ENCODE peak calls at places on chromosomes 13 and 19, in eight cellular contexts. M is hepatocyte, F is GM20000, S is neural crest cell, V is pancreas, G is right lobe of liver, A is AG04449, D is PC-3. K is an unnamed sample.

GRCh38 chr13:27708325-27708724 is 84.0 kb upstream of the GSX1 start:
- DNase-seq in S (no peak), A (no peak), G (no peak), M (no peak), F (no peak), D (no peak), V (no peak), K (peak)

GRCh38 chr19:35346193-35347052 is 1.3 kb upstream of the FFAR1 start:
- DNase-seq in M (no peak), G (no peak), S (no peak), V (no peak), A (no peak), D (no peak), F (peak), K (no peak)

GRCh38 chr13:44815507-44816074 is 173.7 kb downstream of the NUFIP1 start:
- DNase-seq in A (peak), D (peak), G (no peak), S (no peak), F (peak), V (peak), M (peak), K (peak)

GRCh38 chr13:89066868-89067466 is 1395.8 kb downstream of the SLITRK5 start:
- DNase-seq in A (no peak), V (peak), F (peak), D (peak), S (peak), G (no peak), M (peak), K (peak)

GRCh38 chr13:111384441-111385181 is 64.2 kb downstream of the TEX29 start:
- DNase-seq in M (no peak), V (no peak), D (no peak), F (no peak), A (no peak), S (no peak), G (no peak), K (no peak)

GRCh38 chr13:42328672-42329071 is 56.7 kb downstream of the AKAP11 start:
- DNase-seq in M (no peak), G (no peak), D (no peak), A (no peak), V (no peak), S (no peak), F (no peak), K (no peak)

GRCh38 chr19:18368504-18369222 is 17.3 kb upstream of the GDF15 start:
- DNase-seq in G (no peak), S (peak), F (no peak), A (no peak), M (no peak), D (no peak), V (peak), K (no peak)

GRCh38 chr13:41588899-41589298 is 131.5 kb downstream of the RGCC start:
- DNase-seq in S (no peak), M (no peak), V (no peak), G (no peak), D (peak), F (no peak), A (peak), K (peak)

GRCh38 chr19:31342926-31343325 is 6.3 kb downstream of the TSHZ3 start:
- DNase-seq in M (no peak), F (no peak), D (no peak), A (no peak), G (no peak), S (no peak), V (no peak), K (no peak)

GRCh38 chr13:20116213-20116612 is 44.6 kb downstream of the GJA3 start:
- DNase-seq in D (no peak), A (no peak), S (no peak), M (no peak), G (no peak), F (no peak), V (no peak), K (no peak)

GRCh38 chr19:15248648-15249559 is 16.7 kb upstream of the EPHX3 start:
- DNase-seq in D (peak), G (peak), A (peak), F (no peak), S (no peak), M (peak), V (peak), K (peak)

GRCh38 chr19:46731007-46731501 is 14.1 kb upstream of the PRKD2 start:
- DNase-seq in M (no peak), S (no peak), F (no peak), V (no peak), A (peak), D (peak), G (no peak), K (peak)

GRCh38 chr13:51803422-51804294 is at the start of gene DHRS12:
- DNase-seq in D (peak), F (peak), A (no peak), M (peak), V (peak), S (peak), G (peak), K (peak)

GRCh38 chr19:12997225-12997966 is 2.1 kb downstream of the NFIX start:
- DNase-seq in A (no peak), F (no peak), S (no peak), M (no peak), D (no peak), V (no peak), G (no peak), K (no peak)

GRCh38 chr19:16457195-16457953 is 14.4 kb downstream of the EPS15L1 start:
- DNase-seq in M (no peak), V (no peak), F (no peak), S (peak), D (peak), G (peak), A (no peak), K (peak)

GRCh38 chr19:3499738-3500428 is 591 bp downstream of the DOHH start:
- DNase-seq in G (no peak), V (no peak), F (no peak), S (no peak), A (no peak), M (no peak), D (no peak), K (no peak)

GRCh38 chr13:25973085-25973484 is 78.7 kb downstream of the SHISA2 start:
- DNase-seq in V (no peak), S (no peak), D (no peak), A (no peak), F (no peak), M (no peak), G (no peak), K (no peak)

GRCh38 chr13:93769126-93769525 is 542.5 kb downstream of the GPC6 start:
- DNase-seq in D (no peak), M (no peak), S (no peak), G (no peak), A (no peak), V (no peak), F (no peak), K (no peak)

GRCh38 chr13:26037302-26037701 is 14.5 kb downstream of the SHISA2 start:
- DNase-seq in F (no peak), S (peak), V (no peak), A (no peak), G (no peak), M (no peak), D (peak), K (peak)

GRCh38 chr13:28704282-28704681 is 14.5 kb downstream of the SLC46A3 start:
- DNase-seq in F (no peak), V (no peak), G (no peak), S (no peak), A (no peak), D (no peak), M (no peak), K (no peak)

GRCh38 chr19:28466107-28467045 is 746.6 kb downstream of the UQCRFS1 start:
- DNase-seq in F (peak), A (no peak), G (peak), V (peak), M (peak), D (peak), S (peak), K (peak)

GRCh38 chr19:46951236-46951986 is 68.2 kb upstream of the NPAS1 start:
- DNase-seq in S (no peak), F (no peak), M (peak), V (no peak), D (peak), A (no peak), G (no peak), K (peak)

GRCh38 chr13:21231426-21231945 is 55.0 kb downstream of the MRPL57 start:
- DNase-seq in F (no peak), G (no peak), M (no peak), A (no peak), V (no peak), D (no peak), S (no peak), K (no peak)

GRCh38 chr13:99980201-99981114 is 1.1 kb upstream of the ZIC2 start:
- DNase-seq in A (no peak), F (peak), D (peak), G (peak), S (no peak), V (peak), M (peak), K (peak)
- TF ChIP-seq CTCF in A (no peak), F (peak), D (no peak), G (no peak), S (no peak), V (no peak), M (no peak), K (no peak)

GRCh38 chr19:6788896-6789295 is 16.4 kb downstream of the VAV1 start:
- DNase-seq in F (no peak), G (no peak), D (no peak), V (no peak), A (no peak), S (no peak), M (no peak), K (no peak)
- TF ChIP-seq CTCF in F (no peak), G (no peak), D (no peak), V (no peak), A (no peak), S (no peak), M (no peak), K (no peak)

DNA sequence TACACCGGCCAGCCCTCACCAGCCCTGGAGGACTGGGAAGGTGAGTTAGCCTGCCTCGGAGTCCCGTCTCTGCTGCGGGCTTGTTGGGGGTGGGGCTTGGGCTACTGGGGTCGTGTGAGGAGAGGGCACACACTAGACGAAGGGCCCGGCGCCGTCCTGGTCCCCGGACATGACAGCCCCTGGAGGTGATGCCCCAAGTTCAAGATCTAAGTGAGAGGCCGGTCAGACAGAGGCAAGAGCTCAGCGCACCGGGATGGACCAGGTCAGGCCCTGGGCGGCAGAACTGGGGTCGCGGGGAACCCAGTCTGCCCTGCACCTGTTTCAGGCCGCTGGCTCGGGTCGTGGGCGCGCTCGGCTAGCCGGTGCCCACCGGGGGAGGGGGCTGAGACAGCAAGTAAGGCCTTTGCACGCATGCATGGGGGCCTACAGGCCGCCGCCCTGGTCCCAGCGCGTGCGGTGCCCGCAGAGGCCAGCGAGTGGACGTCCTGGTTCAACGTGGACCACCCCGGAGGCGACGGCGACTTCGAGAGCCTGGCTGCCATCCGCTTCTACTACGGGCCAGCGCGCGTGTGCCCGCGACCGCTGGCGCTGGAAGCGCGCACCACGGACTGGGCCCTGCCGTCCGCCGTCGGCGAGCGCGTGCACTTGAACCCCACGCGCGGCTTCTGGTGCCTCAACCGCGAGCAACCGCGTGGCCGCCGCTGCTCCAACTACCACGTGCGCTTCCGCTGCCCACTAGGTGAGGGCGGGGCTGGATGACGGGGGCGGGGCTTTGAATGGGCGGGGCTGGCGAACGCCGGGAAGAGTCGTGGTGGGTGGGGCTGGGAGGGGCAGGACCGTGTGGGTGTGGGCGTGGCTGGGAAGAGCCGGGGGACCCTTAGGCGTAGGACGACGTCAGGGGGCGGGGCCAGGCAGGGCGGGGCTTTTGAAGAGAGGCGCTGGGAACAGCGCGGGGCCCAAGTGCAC is 2.0 kb downstream of the CILP2 start:
- DNase-seq in G (peak), F (peak), S (no peak), M (peak), V (peak), D (peak), A (no peak), K (no peak)
- TF ChIP-seq CTCF in G (no peak), F (no peak), S (no peak), M (no peak), V (no peak), D (no peak), A (no peak), K (no peak)

GRCh38 chr19:40667602-40668001 is 22.8 kb downstream of the NUMBL start:
- DNase-seq in D (no peak), S (no peak), G (no peak), F (no peak), M (no peak), A (no peak), V (no peak), K (no peak)

GRCh38 chr19:40662925-40663711 is 27.3 kb downstream of the NUMBL start:
- DNase-seq in A (no peak), S (peak), V (peak), F (peak), M (peak), D (peak), G (peak), K (peak)

GRCh38 chr19:40663712-40664692 is 26.4 kb downstream of the NUMBL start:
- DNase-seq in G (no peak), D (peak), F (peak), V (no peak), S (no peak), M (peak), A (no peak), K (peak)

GRCh38 chr19:40668991-40669614 is 21.3 kb downstream of the NUMBL start:
- DNase-seq in S (no peak), V (no peak), F (no peak), M (no peak), D (no peak), A (no peak), G (no peak), K (no peak)

DNA sequence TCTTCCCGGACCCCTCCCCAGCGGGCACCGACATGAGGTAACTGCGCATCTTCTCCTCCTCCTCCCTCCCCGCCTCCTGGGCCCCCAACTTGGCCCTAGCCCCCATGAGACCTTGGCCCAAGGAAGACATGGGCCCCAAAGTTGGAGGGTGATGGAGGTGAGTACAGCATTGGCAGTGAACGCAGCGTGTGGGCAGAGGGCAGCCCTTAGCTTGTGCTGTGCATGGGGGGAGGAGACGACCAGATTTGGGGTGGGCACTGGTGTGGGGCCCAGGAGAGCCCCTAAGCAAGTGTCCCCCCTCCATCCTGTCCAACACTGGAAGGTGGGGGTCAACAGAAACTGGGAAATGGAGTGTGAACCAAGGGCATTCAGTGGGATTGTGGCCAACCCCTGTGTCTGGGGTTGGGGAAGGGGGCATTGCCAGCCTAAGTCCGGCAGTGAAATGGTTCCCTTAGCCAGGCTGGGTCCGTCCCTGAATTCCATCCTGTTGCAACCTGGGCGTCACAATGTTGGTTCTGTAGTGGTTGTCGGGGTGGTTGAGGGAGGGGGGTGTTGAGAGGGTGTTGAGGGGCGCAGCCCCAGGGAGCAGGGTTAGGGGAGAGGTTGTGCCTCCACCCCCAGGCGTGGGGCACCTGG is 23.5 kb downstream of the NUMBL start:
- DNase-seq in G (no peak), V (no peak), D (no peak), F (no peak), S (no peak), M (no peak), A (no peak), K (no peak)
- TF ChIP-seq CTCF in G (no peak), V (no peak), D (no peak), F (no peak), S (no peak), M (no peak), A (no peak), K (no peak)

DNA sequence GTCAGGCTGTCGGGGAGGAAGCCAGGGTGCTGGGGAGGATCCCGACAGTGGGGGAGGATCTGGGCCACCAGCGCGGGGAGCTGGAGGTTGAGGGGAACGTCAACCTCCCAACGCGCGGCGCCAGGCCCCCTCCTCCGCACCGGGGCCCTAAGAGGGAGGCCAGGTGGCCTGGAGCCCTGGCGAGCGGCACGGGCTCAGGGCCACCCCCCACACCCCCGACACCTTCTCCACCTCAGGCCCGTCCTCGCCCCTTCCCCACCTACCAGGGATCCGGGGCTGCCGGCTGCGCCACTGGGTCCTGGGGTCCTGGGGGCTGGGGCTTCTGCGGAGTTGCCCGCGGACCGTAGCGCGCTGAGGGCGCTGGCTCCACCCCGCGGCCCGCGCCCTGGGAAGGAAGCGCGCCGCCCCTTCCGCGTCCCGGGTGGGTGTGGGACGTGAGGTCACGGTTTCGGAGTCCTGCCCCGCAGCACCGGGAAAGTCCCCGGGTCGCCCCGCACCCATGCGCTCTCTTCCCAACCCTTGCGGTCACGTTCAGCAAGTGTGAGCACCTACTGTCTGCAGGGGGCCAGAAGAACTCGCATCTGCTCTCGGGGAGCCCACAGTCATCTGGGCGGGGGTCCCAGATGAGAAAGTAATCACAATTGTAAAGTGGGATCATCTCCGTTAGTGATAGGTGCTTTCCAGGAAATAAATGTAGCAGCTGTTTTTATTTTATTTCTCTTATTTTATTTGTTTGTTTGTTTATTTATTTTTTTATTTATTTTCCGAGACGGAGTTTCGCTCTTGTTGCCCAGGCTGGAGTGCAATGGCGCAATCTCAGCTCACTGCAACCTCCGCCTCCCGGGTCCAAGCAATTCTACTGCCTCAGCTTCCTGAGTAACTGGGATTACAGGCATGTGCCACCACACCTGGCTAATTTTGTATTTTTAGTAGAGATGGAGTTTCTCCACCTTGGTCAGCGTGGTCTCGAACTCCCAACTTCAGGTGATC is at the start of gene TICAM1:
- DNase-seq in S (no peak), F (peak), V (peak), A (no peak), G (peak), D (peak), M (peak), K (peak)
- TF ChIP-seq CTCF in S (peak), F (no peak), V (no peak), A (no peak), G (no peak), D (no peak), M (no peak), K (no peak)

GRCh38 chr19:42199440-42200115 is 17.9 kb downstream of the DEDD2 start:
- DNase-seq in D (no peak), V (no peak), G (peak), S (no peak), F (peak), A (no peak), M (no peak), K (peak)
- TF ChIP-seq CTCF in D (no peak), V (no peak), G (no peak), S (no peak), F (peak), A (no peak), M (no peak), K (peak)

DNA sequence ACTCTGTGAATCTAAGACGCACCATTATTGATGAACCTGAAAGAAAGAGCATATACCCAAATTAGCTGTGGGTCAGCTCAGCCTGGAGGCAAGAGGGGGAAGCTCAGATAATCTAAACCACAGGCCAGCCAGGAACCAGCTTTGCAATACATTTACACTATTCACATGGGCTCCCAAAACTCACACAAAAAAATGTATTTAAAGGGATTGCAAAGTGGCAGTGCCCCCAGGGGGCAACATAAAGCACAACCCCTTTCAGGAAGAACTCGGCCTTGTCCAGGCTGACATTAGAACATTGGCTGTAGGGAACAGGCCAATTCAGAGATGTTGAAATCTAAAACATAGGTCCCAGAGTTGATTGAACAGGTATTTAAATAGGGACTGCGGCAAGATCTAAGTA is 3.2 kb upstream of the PROZ start:
- DNase-seq in G (no peak), A (no peak), V (no peak), M (no peak), D (no peak), F (no peak), S (no peak), K (no peak)
- TF ChIP-seq CTCF in G (no peak), A (no peak), V (no peak), M (no peak), D (no peak), F (no peak), S (no peak), K (no peak)

K was measured in MCF 10A.